ENCODE peak calls at places on chromosome 16, in four cellular contexts. H, K, F and Z are unnamed samples.

GRCh38 chr16:29974291-29975133 is 844 bp downstream of the TAOK2 start:
- DNase-seq in H (peak), K (peak), F (no peak), Z (peak)

GRCh38 chr16:86808863-86809444 is 230.6 kb downstream of the FOXL1 start:
- DNase-seq in H (no peak), K (no peak), F (no peak), Z (no peak)

GRCh38 chr16:3578610-3579551 is 1.7 kb upstream of the NLRC3 start:
- DNase-seq in H (no peak), K (no peak), F (no peak), Z (no peak)

GRCh38 chr16:49516382-49517036 is 142.9 kb downstream of the C16orf78 start:
- DNase-seq in H (no peak), K (no peak), F (no peak), Z (no peak)

GRCh38 chr16:83403751-83404150 is 404.0 kb upstream of the HSBP1 start:
- DNase-seq in H (no peak), K (peak), F (peak), Z (peak)

GRCh38 chr16:66188786-66189725 is 177.4 kb upstream of the CDH5 start:
- DNase-seq in H (no peak), K (peak), F (peak), Z (no peak)

GRCh38 chr16:3946604-3947180 is 66.2 kb upstream of the CREBBP start:
- DNase-seq in H (no peak), K (no peak), F (no peak), Z (no peak)

GRCh38 chr16:54176376-54176901 is 110.1 kb downstream of the IRX3 start:
- DNase-seq in H (no peak), K (peak), F (peak), Z (no peak)

GRCh38 chr16:55325458-55326109 is 1.6 kb downstream of the IRX6 start:
- DNase-seq in H (no peak), K (no peak), F (no peak), Z (no peak)

GRCh38 chr16:86783626-86784266 is 205.4 kb downstream of the FOXL1 start:
- DNase-seq in H (no peak), K (no peak), F (peak), Z (no peak)

GRCh38 chr16:26993988-26994387 is 72.7 kb upstream of the C16orf82 start:
- DNase-seq in H (no peak), K (peak), F (peak), Z (peak)

GRCh38 chr16:78106659-78107058 is 7.2 kb downstream of the WWOX start:
- DNase-seq in H (no peak), K (no peak), F (no peak), Z (no peak)

GRCh38 chr16:22098538-22099255 is 6.4 kb downstream of the VWA3A start:
- DNase-seq in H (no peak), K (peak), F (peak), Z (peak)

GRCh38 chr16:74601131-74601871 is 5.6 kb downstream of the GLG1 start:
- DNase-seq in H (no peak), K (no peak), F (no peak), Z (no peak)

GRCh38 chr16:3101018-3101840 is 2.1 kb upstream of the ZSCAN10 start:
- DNase-seq in H (no peak), K (peak), F (peak), Z (peak)

GRCh38 chr16:58658796-58659211 is 25.8 kb downstream of the SLC38A7 start:
- DNase-seq in H (no peak), K (peak), F (peak), Z (peak)

GRCh38 chr16:88449267-88449561 is 3.9 kb upstream of the ZFPM1 start:
- DNase-seq in H (no peak), K (no peak), F (no peak), Z (no peak)

GRCh38 chr16:56964243-56965148 is 2.7 kb downstream of the CETP start:
- DNase-seq in H (peak), K (peak), F (peak), Z (peak)

GRCh38 chr16:74760007-74760767 is 14.4 kb downstream of the FA2H start:
- DNase-seq in H (no peak), K (peak), F (no peak), Z (peak)

GRCh38 chr16:7397901-7398300 is 65.3 kb downstream of the RBFOX1 start:
- DNase-seq in H (no peak), K (peak), F (peak), Z (peak)

GRCh38 chr16:81500833-81501521 is 56.4 kb downstream of the CMIP start:
- DNase-seq in H (no peak), K (peak), F (peak), Z (peak)

GRCh38 chr16:1645914-1646525 is 32.1 kb upstream of the JPT2 start:
- DNase-seq in H (no peak), K (peak), F (no peak), Z (peak)

GRCh38 chr16:89040391-89040790 is 53.3 kb upstream of the ACSF3 start:
- DNase-seq in H (peak), K (no peak), F (no peak), Z (no peak)

GRCh38 chr16:12803203-12804093 is at the start of gene CPPED1:
- DNase-seq in H (peak), K (peak), F (peak), Z (peak)

GRCh38 chr16:51120289-51121008 is 30.6 kb downstream of the SALL1 start:
- DNase-seq in H (no peak), K (no peak), F (no peak), Z (no peak)